ENCODE peak calls at places on chromosomes 2 and 18, in ten cellular contexts. One of them, this sample, is unnamed.

GRCh38 chr2:238376884-238377391 is 49.8 kb upstream of the ASB1 start:
- DNase-seq in astrocyte of the cerebellum: peak; percentile 8
- DNase-seq in OCI-LY7: no peak
- DNase-seq in psoas muscle: no peak
- DNase-seq in RWPE1: no peak
- DNase-seq in brain microvascular endothelial cell: peak; percentile 25
- DNase-seq in BJ: no peak
- DNase-seq in GM23248: peak; percentile 23
- DNase-seq in lower leg skin: no peak
- DNase-seq in HFF-Myc: no peak
- DNase-seq in this sample: peak; percentile 77

GRCh38 chr2:23684540-23685176 is 242.3 kb downstream of the ATAD2B start:
- DNase-seq in OCI-LY7: no peak
- DNase-seq in BJ: no peak
- DNase-seq in astrocyte of the cerebellum: no peak
- DNase-seq in HFF-Myc: no peak
- DNase-seq in psoas muscle: no peak
- DNase-seq in lower leg skin: no peak
- DNase-seq in RWPE1: no peak
- DNase-seq in brain microvascular endothelial cell: no peak
- DNase-seq in GM23248: no peak
- DNase-seq in this sample: peak; percentile 31

GRCh38 chr2:166516712-166517303 is 22.8 kb upstream of the SCN7A start:
- DNase-seq in lower leg skin: no peak
- DNase-seq in BJ: no peak
- DNase-seq in psoas muscle: no peak
- DNase-seq in RWPE1: no peak
- DNase-seq in astrocyte of the cerebellum: peak; percentile 15
- DNase-seq in HFF-Myc: no peak
- DNase-seq in brain microvascular endothelial cell: peak; percentile 40
- DNase-seq in GM23248: peak; percentile 48
- DNase-seq in OCI-LY7: peak; percentile 2
- DNase-seq in this sample: peak; percentile 2

GRCh38 chr18:55272510-55273243 is 313.4 kb upstream of the CCDC68 start:
- DNase-seq in BJ: no peak
- DNase-seq in OCI-LY7: no peak
- DNase-seq in psoas muscle: no peak
- DNase-seq in GM23248: peak; percentile 88
- DNase-seq in RWPE1: no peak
- DNase-seq in brain microvascular endothelial cell: no peak
- DNase-seq in astrocyte of the cerebellum: no peak
- DNase-seq in HFF-Myc: no peak
- DNase-seq in lower leg skin: no peak
- DNase-seq in this sample: no peak

GRCh38 chr2:44392338-44392943 is 30.7 kb downstream of the CAMKMT start:
- DNase-seq in brain microvascular endothelial cell: peak; percentile 49
- DNase-seq in OCI-LY7: peak; percentile 58
- DNase-seq in lower leg skin: no peak
- DNase-seq in astrocyte of the cerebellum: peak; percentile 8
- DNase-seq in HFF-Myc: peak; percentile 19
- DNase-seq in psoas muscle: no peak
- DNase-seq in BJ: no peak
- DNase-seq in GM23248: peak; percentile 68
- DNase-seq in RWPE1: peak; percentile 11
- DNase-seq in this sample: peak; percentile 39

GRCh38 chr2:171595456-171595855 is 73.2 kb downstream of the CYBRD1 start:
- DNase-seq in brain microvascular endothelial cell: no peak
- DNase-seq in HFF-Myc: no peak
- DNase-seq in psoas muscle: no peak
- DNase-seq in GM23248: peak; percentile 43
- DNase-seq in OCI-LY7: no peak
- DNase-seq in BJ: no peak
- DNase-seq in lower leg skin: no peak
- DNase-seq in astrocyte of the cerebellum: no peak
- DNase-seq in RWPE1: no peak
- DNase-seq in this sample: no peak

GRCh38 chr2:190912731-190913130 is 32.1 kb downstream of the GLS start:
- DNase-seq in astrocyte of the cerebellum: peak; percentile 18
- DNase-seq in BJ: no peak
- DNase-seq in RWPE1: no peak
- DNase-seq in HFF-Myc: no peak
- DNase-seq in OCI-LY7: no peak
- DNase-seq in lower leg skin: no peak
- DNase-seq in psoas muscle: no peak
- DNase-seq in GM23248: peak; percentile 44
- DNase-seq in brain microvascular endothelial cell: peak; percentile 50
- DNase-seq in this sample: peak; percentile 36

GRCh38 chr2:241900251-241901017 is 30.9 kb downstream of the RTP5 start:
- DNase-seq in OCI-LY7: no peak
- DNase-seq in RWPE1: no peak
- DNase-seq in astrocyte of the cerebellum: no peak
- DNase-seq in HFF-Myc: no peak
- DNase-seq in GM23248: no peak
- DNase-seq in psoas muscle: no peak
- DNase-seq in brain microvascular endothelial cell: no peak
- DNase-seq in BJ: no peak
- DNase-seq in lower leg skin: peak; percentile 82
- DNase-seq in this sample: no peak

GRCh38 chr18:59446012-59446411 is 86.9 kb upstream of the LMAN1 start:
- DNase-seq in brain microvascular endothelial cell: peak; percentile 44
- DNase-seq in RWPE1: no peak
- DNase-seq in GM23248: peak; percentile 52
- DNase-seq in HFF-Myc: no peak
- DNase-seq in lower leg skin: no peak
- DNase-seq in OCI-LY7: no peak
- DNase-seq in astrocyte of the cerebellum: peak; percentile 27
- DNase-seq in psoas muscle: no peak
- DNase-seq in BJ: no peak
- DNase-seq in this sample: peak; percentile 35

GRCh38 chr2:190562121-190562520 is 27.6 kb upstream of the NEMP2 start:
- DNase-seq in astrocyte of the cerebellum: no peak
- DNase-seq in OCI-LY7: no peak
- DNase-seq in RWPE1: no peak
- DNase-seq in BJ: no peak
- DNase-seq in psoas muscle: no peak
- DNase-seq in lower leg skin: no peak
- DNase-seq in HFF-Myc: no peak
- DNase-seq in GM23248: no peak
- DNase-seq in brain microvascular endothelial cell: no peak
- DNase-seq in this sample: no peak

GRCh38 chr2:219555956-219556355 is 12.1 kb downstream of the TMEM198 start:
- DNase-seq in BJ: no peak
- DNase-seq in astrocyte of the cerebellum: no peak
- DNase-seq in psoas muscle: peak; percentile 40
- DNase-seq in brain microvascular endothelial cell: no peak
- DNase-seq in lower leg skin: no peak
- DNase-seq in OCI-LY7: no peak
- DNase-seq in RWPE1: no peak
- DNase-seq in GM23248: no peak
- DNase-seq in HFF-Myc: no peak
- DNase-seq in this sample: no peak

This sample was measured in M059J.